ENCODE peak calls at places on chromosomes 3 and 15, in ten cellular contexts. One of them, this sample, is unnamed.

GRCh38 chr3:23952646-23953045 is 7.6 kb downstream of the NR1D2 start:
- ATAC-seq in A549: no peak
- ATAC-seq in body of pancreas: no peak
- ATAC-seq in IMR-90: no peak
- ATAC-seq in heart left ventricle: no peak
- ATAC-seq in upper lobe of left lung: no peak
- ATAC-seq in HCT116: no peak
- ATAC-seq in right lobe of liver: no peak
- ATAC-seq in gastrocnemius medialis: no peak
- ATAC-seq in GM12878: peak; percentile 70
- ATAC-seq in this sample: no peak

GRCh38 chr3:128726691-128727031 is 678 bp downstream of the RAB7A start:
- ATAC-seq in heart left ventricle: no peak
- ATAC-seq in upper lobe of left lung: no peak
- ATAC-seq in IMR-90: peak; percentile 45
- ATAC-seq in right lobe of liver: peak; percentile 54
- ATAC-seq in GM12878: no peak
- ATAC-seq in HCT116: peak; percentile 52
- ATAC-seq in gastrocnemius medialis: peak; percentile 37
- ATAC-seq in body of pancreas: peak; percentile 10
- ATAC-seq in A549: peak; percentile 29
- ATAC-seq in this sample: peak; percentile 23

GRCh38 chr15:62087671-62088360 is 21.0 kb downstream of the C2CD4A start:
- ATAC-seq in A549: no peak
- ATAC-seq in heart left ventricle: no peak
- ATAC-seq in right lobe of liver: peak; percentile 88
- ATAC-seq in IMR-90: peak; percentile 32
- ATAC-seq in body of pancreas: peak; percentile 89
- ATAC-seq in upper lobe of left lung: no peak
- ATAC-seq in gastrocnemius medialis: peak; percentile 21
- ATAC-seq in GM12878: no peak
- ATAC-seq in HCT116: no peak
- ATAC-seq in this sample: peak; percentile 48

GRCh38 chr15:35444557-35445204 is 101.3 kb downstream of the DPH6 start:
- ATAC-seq in right lobe of liver: peak; percentile 83
- ATAC-seq in upper lobe of left lung: no peak
- ATAC-seq in body of pancreas: no peak
- ATAC-seq in A549: peak; percentile 39
- ATAC-seq in gastrocnemius medialis: no peak
- ATAC-seq in GM12878: peak; percentile 66
- ATAC-seq in HCT116: peak; percentile 65
- ATAC-seq in IMR-90: no peak
- ATAC-seq in heart left ventricle: no peak
- ATAC-seq in this sample: no peak

GRCh38 chr15:34436126-34436955 is 1.3 kb downstream of the GOLGA8A start:
- ATAC-seq in IMR-90: peak; percentile 29
- ATAC-seq in A549: peak; percentile 39
- ATAC-seq in upper lobe of left lung: peak; percentile 55
- ATAC-seq in gastrocnemius medialis: peak; percentile 10
- ATAC-seq in heart left ventricle: no peak
- ATAC-seq in right lobe of liver: peak; percentile 26
- ATAC-seq in HCT116: peak; percentile 33
- ATAC-seq in GM12878: peak; percentile 67
- ATAC-seq in body of pancreas: peak; percentile 7
- ATAC-seq in this sample: no peak

GRCh38 chr3:130341388-130341787 is 4.1 kb upstream of the COL6A5 start:
- ATAC-seq in right lobe of liver: no peak
- ATAC-seq in gastrocnemius medialis: no peak
- ATAC-seq in A549: no peak
- ATAC-seq in body of pancreas: no peak
- ATAC-seq in heart left ventricle: no peak
- ATAC-seq in GM12878: no peak
- ATAC-seq in upper lobe of left lung: no peak
- ATAC-seq in HCT116: no peak
- ATAC-seq in IMR-90: no peak
- ATAC-seq in this sample: no peak

GRCh38 chr15:56180851-56181250 is 62.8 kb downstream of the RFX7 start:
- ATAC-seq in IMR-90: no peak
- ATAC-seq in right lobe of liver: no peak
- ATAC-seq in GM12878: no peak
- ATAC-seq in A549: no peak
- ATAC-seq in heart left ventricle: no peak
- ATAC-seq in gastrocnemius medialis: no peak
- ATAC-seq in HCT116: no peak
- ATAC-seq in body of pancreas: no peak
- ATAC-seq in upper lobe of left lung: no peak
- ATAC-seq in this sample: no peak

GRCh38 chr3:30332196-30333021 is 274.0 kb upstream of the TGFBR2 start:
- ATAC-seq in body of pancreas: no peak
- ATAC-seq in right lobe of liver: peak; percentile 41
- ATAC-seq in upper lobe of left lung: peak; percentile 59
- ATAC-seq in A549: peak; percentile 53
- ATAC-seq in HCT116: peak; percentile 70
- ATAC-seq in GM12878: no peak
- ATAC-seq in gastrocnemius medialis: no peak
- ATAC-seq in heart left ventricle: no peak
- ATAC-seq in IMR-90: no peak
- ATAC-seq in this sample: no peak

GRCh38 chr15:92315595-92316211 is 78.0 kb upstream of the ST8SIA2 start:
- ATAC-seq in A549: no peak
- ATAC-seq in GM12878: no peak
- ATAC-seq in heart left ventricle: no peak
- ATAC-seq in HCT116: no peak
- ATAC-seq in body of pancreas: no peak
- ATAC-seq in gastrocnemius medialis: no peak
- ATAC-seq in IMR-90: no peak
- ATAC-seq in upper lobe of left lung: no peak
- ATAC-seq in right lobe of liver: no peak
- ATAC-seq in this sample: no peak

DNA sequence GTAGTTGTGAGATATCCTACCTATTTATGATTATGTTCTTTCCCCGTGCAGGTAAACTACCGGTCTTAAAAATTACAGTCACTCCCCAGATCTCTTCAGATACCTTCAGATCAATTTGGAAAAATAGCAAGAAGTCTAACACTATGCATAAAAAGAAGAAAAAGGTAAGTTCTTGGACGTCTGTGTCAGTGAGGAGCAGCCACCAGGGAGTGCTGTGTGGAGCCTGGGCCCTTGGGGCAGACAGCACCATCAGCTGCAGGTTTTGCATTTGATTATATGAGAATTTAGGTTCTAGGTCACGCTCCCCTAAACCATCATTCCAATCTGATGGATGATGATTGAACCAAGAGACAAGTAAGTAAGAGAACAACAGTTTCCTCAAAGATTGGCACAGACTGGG is 8.9 kb upstream of the RNF7 start:
- ATAC-seq in right lobe of liver: no peak
- ATAC-seq in HCT116: peak; percentile 66
- ATAC-seq in heart left ventricle: no peak
- ATAC-seq in A549: peak; percentile 44
- ATAC-seq in IMR-90: no peak
- ATAC-seq in GM12878: no peak
- ATAC-seq in body of pancreas: no peak
- ATAC-seq in gastrocnemius medialis: no peak
- ATAC-seq in upper lobe of left lung: no peak
- ATAC-seq in this sample: no peak
- TF ChIP-seq CTCF in right lobe of liver: no peak
- TF ChIP-seq CTCF in HCT116: peak; percentile 52
- TF ChIP-seq CTCF in heart left ventricle: no peak
- TF ChIP-seq CTCF in A549: no peak
- TF ChIP-seq CTCF in IMR-90: no peak
- TF ChIP-seq CTCF in GM12878: no peak
- TF ChIP-seq CTCF in body of pancreas: no peak
- TF ChIP-seq CTCF in gastrocnemius medialis: no peak
- TF ChIP-seq CTCF in upper lobe of left lung: no peak
- TF ChIP-seq CTCF in this sample: no peak

GRCh38 chr15:31264534-31265089 is 62.0 kb upstream of the KLF13 start:
- ATAC-seq in right lobe of liver: no peak
- ATAC-seq in A549: no peak
- ATAC-seq in body of pancreas: peak; percentile 9
- ATAC-seq in upper lobe of left lung: peak; percentile 0
- ATAC-seq in HCT116: no peak
- ATAC-seq in heart left ventricle: no peak
- ATAC-seq in GM12878: no peak
- ATAC-seq in IMR-90: no peak
- ATAC-seq in gastrocnemius medialis: no peak
- ATAC-seq in this sample: no peak

GRCh38 chr15:31261266-31262142 is 65.1 kb upstream of the KLF13 start:
- ATAC-seq in GM12878: no peak
- ATAC-seq in gastrocnemius medialis: no peak
- ATAC-seq in upper lobe of left lung: no peak
- ATAC-seq in IMR-90: no peak
- ATAC-seq in right lobe of liver: no peak
- ATAC-seq in heart left ventricle: no peak
- ATAC-seq in body of pancreas: no peak
- ATAC-seq in HCT116: no peak
- ATAC-seq in A549: no peak
- ATAC-seq in this sample: no peak

GRCh38 chr15:31263751-31264533 is 62.7 kb upstream of the KLF13 start:
- ATAC-seq in gastrocnemius medialis: peak; percentile 70
- ATAC-seq in HCT116: no peak
- ATAC-seq in right lobe of liver: peak; percentile 59
- ATAC-seq in IMR-90: no peak
- ATAC-seq in heart left ventricle: peak; percentile 24
- ATAC-seq in body of pancreas: peak; percentile 72
- ATAC-seq in upper lobe of left lung: peak; percentile 63
- ATAC-seq in A549: peak; percentile 19
- ATAC-seq in GM12878: peak; percentile 59
- ATAC-seq in this sample: peak; percentile 50

GRCh38 chr15:31262143-31262530 is 64.5 kb upstream of the KLF13 start:
- ATAC-seq in IMR-90: no peak
- ATAC-seq in HCT116: no peak
- ATAC-seq in body of pancreas: no peak
- ATAC-seq in A549: no peak
- ATAC-seq in gastrocnemius medialis: no peak
- ATAC-seq in upper lobe of left lung: no peak
- ATAC-seq in GM12878: no peak
- ATAC-seq in right lobe of liver: no peak
- ATAC-seq in heart left ventricle: no peak
- ATAC-seq in this sample: no peak

DNA sequence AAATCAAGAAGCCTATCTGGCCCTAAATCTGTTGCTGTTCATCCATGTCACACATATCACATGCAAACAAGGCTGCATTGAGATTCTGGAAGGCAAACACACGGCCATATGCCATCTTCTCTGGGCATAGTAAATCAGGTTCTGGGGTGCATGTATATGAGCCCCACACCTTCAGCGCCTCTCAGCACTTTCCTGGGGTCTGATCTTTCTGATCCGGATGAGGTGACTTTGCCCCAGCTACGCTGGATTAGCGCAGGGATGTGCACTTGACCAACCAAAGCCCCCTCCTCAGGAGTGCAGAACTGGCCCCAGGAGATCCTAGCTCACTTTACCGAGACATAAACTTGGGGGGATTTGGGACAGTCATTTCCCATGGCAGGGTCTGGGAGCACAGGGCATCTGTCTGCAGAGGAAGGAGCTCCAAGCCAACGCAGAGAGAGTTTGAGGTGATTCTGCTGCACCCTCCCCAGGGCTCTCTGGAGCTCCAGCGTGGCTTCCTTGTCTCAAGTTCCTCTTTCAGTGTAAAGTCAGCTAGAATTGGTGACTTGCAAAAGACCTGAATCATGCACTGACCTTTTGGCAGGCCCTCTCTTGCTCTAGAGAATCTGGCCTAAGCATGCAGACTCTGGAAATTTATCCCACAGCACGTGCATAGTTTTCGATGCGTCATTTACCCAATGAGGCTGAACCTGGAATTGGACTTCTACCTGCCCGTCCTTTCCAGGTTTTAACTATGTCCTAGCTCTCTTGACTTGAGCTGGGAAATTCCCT is 63.5 kb upstream of the KLF13 start:
- ATAC-seq in right lobe of liver: peak; percentile 65
- ATAC-seq in gastrocnemius medialis: peak; percentile 58
- ATAC-seq in IMR-90: no peak
- ATAC-seq in A549: no peak
- ATAC-seq in heart left ventricle: peak; percentile 13
- ATAC-seq in body of pancreas: peak; percentile 20
- ATAC-seq in upper lobe of left lung: peak; percentile 73
- ATAC-seq in HCT116: no peak
- ATAC-seq in GM12878: peak; percentile 61
- ATAC-seq in this sample: peak; percentile 45
- TF ChIP-seq POLR2A in right lobe of liver: peak; percentile 25
- TF ChIP-seq POLR2A in gastrocnemius medialis: no peak
- TF ChIP-seq POLR2A in IMR-90: no peak
- TF ChIP-seq POLR2A in A549: no peak
- TF ChIP-seq POLR2A in heart left ventricle: no peak
- TF ChIP-seq POLR2A in body of pancreas: no peak
- TF ChIP-seq POLR2A in upper lobe of left lung: no peak
- TF ChIP-seq POLR2A in HCT116: no peak
- TF ChIP-seq POLR2A in GM12878: peak; percentile 42
- TF ChIP-seq POLR2A in this sample: no peak

DNA sequence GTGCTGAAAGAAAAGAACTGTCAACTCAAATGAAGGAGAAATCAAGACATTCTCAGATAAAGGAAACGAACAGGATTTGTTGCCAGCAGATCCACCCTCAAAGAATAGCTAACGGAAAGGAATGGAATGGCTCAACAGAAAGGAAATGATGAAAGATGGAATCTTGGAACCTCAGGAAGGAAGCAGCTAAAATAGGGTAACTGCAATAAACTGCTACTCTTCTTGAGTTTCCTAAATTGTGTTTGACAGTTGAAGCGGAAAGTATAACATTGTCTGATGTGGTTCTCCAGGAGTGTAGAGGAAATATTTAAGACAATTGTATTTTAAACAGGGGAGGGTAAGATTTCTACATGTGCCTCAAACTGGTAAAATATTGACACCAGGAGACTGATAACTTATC is 22.1 kb downstream of the PRR23E start:
- ATAC-seq in GM12878: no peak
- ATAC-seq in IMR-90: no peak
- ATAC-seq in A549: no peak
- ATAC-seq in body of pancreas: no peak
- ATAC-seq in right lobe of liver: no peak
- ATAC-seq in gastrocnemius medialis: no peak
- ATAC-seq in upper lobe of left lung: no peak
- ATAC-seq in HCT116: no peak
- ATAC-seq in heart left ventricle: no peak
- ATAC-seq in this sample: no peak
- H3K27ac ChIP-seq in GM12878: no peak overlapping the region
- H3K27ac ChIP-seq in IMR-90: no peak overlapping the region
- H3K27ac ChIP-seq in A549: no peak overlapping the region
- H3K27ac ChIP-seq in body of pancreas: no peak overlapping the region
- H3K27ac ChIP-seq in right lobe of liver: no peak overlapping the region
- H3K27ac ChIP-seq in gastrocnemius medialis: no peak overlapping the region
- H3K27ac ChIP-seq in upper lobe of left lung: no peak overlapping the region
- H3K27ac ChIP-seq in HCT116: no peak overlapping the region
- H3K27ac ChIP-seq in heart left ventricle: no peak overlapping the region
- H3K27ac ChIP-seq in this sample: no peak overlapping the region

GRCh38 chr3:63662500-63662899 is 10.0 kb downstream of the SNTN start:
- ATAC-seq in upper lobe of left lung: peak; percentile 30
- ATAC-seq in HCT116: no peak
- ATAC-seq in right lobe of liver: no peak
- ATAC-seq in gastrocnemius medialis: no peak
- ATAC-seq in body of pancreas: no peak
- ATAC-seq in GM12878: no peak
- ATAC-seq in A549: no peak
- ATAC-seq in heart left ventricle: no peak
- ATAC-seq in IMR-90: no peak
- ATAC-seq in this sample: no peak
- TF ChIP-seq CTCF in upper lobe of left lung: no peak
- TF ChIP-seq CTCF in HCT116: no peak
- TF ChIP-seq CTCF in right lobe of liver: no peak
- TF ChIP-seq CTCF in gastrocnemius medialis: no peak
- TF ChIP-seq CTCF in body of pancreas: peak; percentile 51
- TF ChIP-seq CTCF in GM12878: no peak
- TF ChIP-seq CTCF in A549: no peak
- TF ChIP-seq CTCF in heart left ventricle: no peak
- TF ChIP-seq CTCF in IMR-90: peak; percentile 10
- TF ChIP-seq CTCF in this sample: no peak

This sample was measured in gastroesophageal sphincter.